ENCODE peak calls at places on chromosomes 11 and 22, in seven cellular contexts. I is GM13977, V is dorsolateral prefrontal cortex, B is OCI-LY7, U is fibroblast of the aortic adventitia, A is fibroblast of lung, J is neural crest cell. Z is an unnamed sample.
A peak's percentile ranks its signal among the peaks of the same experiment; 100 is the strongest.

GRCh38 chr11:61010466-61011238 is 39.2 kb downstream of the CD6 start:
- DNase-seq in B (no peak), V (no peak), A (no peak), I (no peak), U (no peak), J (no peak), Z (no peak)

GRCh38 chr22:37496651-37497599 is 10.7 kb upstream of the MFNG start:
- DNase-seq in B (no peak), V (no peak), I (no peak), A (peak; percentile 98), U (peak; percentile 86), J (no peak), Z (no peak)

GRCh38 chr11:72326151-72326842 is 82.3 kb upstream of the PHOX2A start:
- DNase-seq in J (no peak), I (no peak), B (no peak), U (peak; percentile 46), V (no peak), A (peak; percentile 80), Z (no peak)

GRCh38 chr11:70281114-70281729 is 10.7 kb downstream of the PPFIA1 start:
- DNase-seq in V (no peak), J (no peak), U (peak; percentile 79), A (peak; percentile 76), B (no peak), I (no peak), Z (no peak)

GRCh38 chr22:26672590-26673468 is 15.4 kb downstream of the MIAT start:
- DNase-seq in I (peak; percentile 79), B (peak; percentile 99), J (peak; percentile 84), A (peak; percentile 97), V (peak; percentile 83), U (peak; percentile 96), Z (peak; percentile 97)

GRCh38 chr11:107116358-107116757 is 98.1 kb upstream of the GUCY1A2 start:
- DNase-seq in I (no peak), J (no peak), A (peak; percentile 83), V (no peak), U (peak; percentile 1), B (no peak), Z (no peak)

GRCh38 chr11:47488674-47489394 is 39.9 kb upstream of the RAPSN start:
- DNase-seq in J (no peak), U (no peak), A (no peak), B (no peak), I (no peak), V (no peak), Z (no peak)

GRCh38 chr11:132549001-132549400 is 983.3 kb downstream of the OPCML start:
- DNase-seq in I (no peak), A (peak; percentile 60), V (no peak), B (no peak), J (no peak), U (no peak), Z (no peak)

GRCh38 chr11:76269247-76269646 is 62.9 kb upstream of the WNT11 start:
- DNase-seq in B (no peak), I (no peak), J (no peak), A (no peak), V (no peak), U (no peak), Z (no peak)

GRCh38 chr11:66068154-66068821 is 1.8 kb upstream of the PACS1 start:
- DNase-seq in J (peak; percentile 82), B (peak; percentile 74), U (peak; percentile 73), V (no peak), I (peak; percentile 67), A (peak; percentile 59), Z (no peak)

GRCh38 chr11:65859812-65860277 is 388 bp upstream of the MUS81 start:
- DNase-seq in J (no peak), U (no peak), V (no peak), I (no peak), A (no peak), B (no peak), Z (no peak)

GRCh38 chr11:128523616-128524015 is 63.7 kb downstream of the ETS1 start:
- DNase-seq in J (no peak), A (peak; percentile 85), B (no peak), V (no peak), I (no peak), U (peak; percentile 68), Z (no peak)

GRCh38 chr11:44852159-44852707 is 98.5 kb downstream of the TP53I11 start:
- DNase-seq in U (no peak), J (no peak), I (no peak), V (no peak), B (no peak), A (no peak), Z (no peak)

GRCh38 chr11:113736323-113736722 is 30.2 kb upstream of the TMPRSS5 start:
- DNase-seq in I (no peak), B (no peak), U (peak; percentile 8), V (no peak), A (peak; percentile 16), J (no peak), Z (no peak)

GRCh38 chr22:20979243-20979809 is 2.8 kb upstream of the LZTR1 start:
- DNase-seq in B (no peak), J (peak; percentile 50), U (peak; percentile 49), V (no peak), A (peak; percentile 84), I (peak; percentile 73), Z (no peak)

GRCh38 chr11:124799384-124800225 is 601 bp downstream of the MSANTD2 start:
- DNase-seq in J (peak; percentile 34), B (peak; percentile 62), V (peak; percentile 50), A (peak; percentile 25), U (no peak), I (peak; percentile 71), Z (no peak)

GRCh38 chr11:73467505-73467904 is 91.3 kb downstream of the RELT start:
- DNase-seq in V (no peak), I (no peak), U (no peak), A (no peak), J (no peak), B (no peak), Z (no peak)

GRCh38 chr11:119415966-119416365 is 7.0 kb downstream of the THY1 start:
- DNase-seq in A (no peak), B (no peak), J (no peak), V (no peak), U (no peak), I (no peak), Z (no peak)

GRCh38 chr11:119415517-119415916 is 7.5 kb downstream of the THY1 start:
- DNase-seq in J (no peak), B (no peak), U (no peak), I (no peak), A (no peak), V (no peak), Z (no peak)

GRCh38 chr11:119417726-119418540 is 5.0 kb downstream of the THY1 start:
- DNase-seq in U (peak; percentile 92), A (peak; percentile 99), I (peak; percentile 6), J (no peak), V (peak; percentile 68), B (no peak), Z (no peak)

GRCh38 chr11:119418759-119419158 is 4.2 kb downstream of the THY1 start:
- DNase-seq in J (no peak), B (no peak), U (no peak), I (peak; percentile 4), A (no peak), V (no peak), Z (no peak)

DNA sequence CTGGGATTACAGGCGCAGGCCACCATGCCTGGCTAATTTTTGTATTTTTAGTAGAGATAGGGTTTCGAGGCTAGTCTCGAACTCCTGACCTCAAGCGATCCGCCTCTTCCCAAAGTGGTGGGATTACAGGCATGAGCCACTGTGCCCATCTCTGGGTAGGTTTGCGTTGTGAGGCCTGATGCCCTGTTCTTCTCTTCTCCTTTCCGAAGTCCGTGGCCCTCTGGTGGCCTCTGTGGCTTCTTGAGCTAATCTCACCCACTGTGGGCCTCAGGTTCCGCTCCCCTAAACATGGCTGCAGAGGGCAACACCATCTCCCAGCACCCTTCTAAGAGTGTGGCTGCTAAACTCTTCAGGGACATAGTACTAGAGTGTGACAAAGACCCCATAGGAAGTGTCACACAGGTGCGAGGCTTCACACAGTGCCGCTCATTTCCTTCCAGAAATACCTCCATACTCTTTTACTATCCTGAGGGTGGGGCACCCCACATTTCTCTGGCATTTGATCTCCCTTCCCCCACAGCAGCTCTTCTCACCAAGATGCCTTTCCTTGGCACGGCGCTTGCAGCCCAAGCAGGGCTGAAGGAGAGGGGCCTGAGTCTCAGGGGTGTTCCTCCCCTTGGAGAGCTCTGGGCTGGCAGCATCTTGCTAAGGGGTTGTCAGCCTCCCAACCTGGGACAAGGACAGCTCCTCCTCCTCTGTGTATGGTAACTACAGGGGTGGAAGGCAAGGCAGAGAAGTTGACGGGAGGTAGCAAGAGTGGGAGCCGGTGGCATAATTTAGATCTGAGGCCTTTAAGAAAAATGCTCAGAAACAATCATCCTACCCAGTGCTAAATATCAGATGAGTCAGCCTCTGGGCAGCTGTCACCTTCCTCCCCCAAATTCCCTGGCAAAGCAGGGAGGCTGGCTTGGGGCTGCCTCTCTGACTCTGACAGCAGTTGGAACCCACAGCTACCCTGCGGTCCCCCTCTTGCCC is 6.1 kb downstream of the THY1 start:
- DNase-seq in I (no peak), J (no peak), B (no peak), A (peak; percentile 81), U (peak; percentile 75), V (no peak), Z (no peak)
- TF ChIP-seq CTCF in I (no peak), J (no peak), B (no peak), A (no peak), U (no peak), V (no peak), Z (no peak)

DNA sequence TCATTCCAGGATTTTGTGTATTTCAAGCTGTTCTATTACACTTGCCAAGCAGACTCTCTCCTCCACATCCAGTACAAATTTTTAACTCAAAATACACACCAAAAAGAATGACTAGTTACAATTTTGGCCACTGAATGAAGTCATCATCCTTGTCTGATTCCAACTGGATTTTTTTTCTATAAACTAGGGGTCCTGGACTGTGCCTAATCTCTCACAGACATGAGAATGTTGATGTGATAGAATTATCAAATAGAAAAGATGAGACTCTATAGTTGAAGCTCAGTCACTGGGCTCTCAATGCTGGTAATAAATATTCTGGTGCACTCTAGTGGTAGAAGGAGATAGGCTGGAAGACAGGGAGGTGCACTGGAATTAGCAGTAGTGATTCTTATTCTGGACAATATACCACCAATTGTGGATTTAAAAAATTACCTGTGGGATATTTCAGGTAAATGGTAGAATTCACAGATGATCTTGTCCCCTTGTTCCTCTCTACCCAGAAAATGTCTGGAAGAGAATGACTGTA is 85.7 kb downstream of the FANCF start:
- DNase-seq in A (peak; percentile 43), V (no peak), U (peak; percentile 17), B (peak; percentile 1), J (no peak), I (peak; percentile 4), Z (no peak)
- TF ChIP-seq CTCF in A (peak; percentile 65), V (peak; percentile 45), U (peak; percentile 50), B (peak; percentile 50), J (peak; percentile 79), I (peak; percentile 44), Z (no peak)

DNA sequence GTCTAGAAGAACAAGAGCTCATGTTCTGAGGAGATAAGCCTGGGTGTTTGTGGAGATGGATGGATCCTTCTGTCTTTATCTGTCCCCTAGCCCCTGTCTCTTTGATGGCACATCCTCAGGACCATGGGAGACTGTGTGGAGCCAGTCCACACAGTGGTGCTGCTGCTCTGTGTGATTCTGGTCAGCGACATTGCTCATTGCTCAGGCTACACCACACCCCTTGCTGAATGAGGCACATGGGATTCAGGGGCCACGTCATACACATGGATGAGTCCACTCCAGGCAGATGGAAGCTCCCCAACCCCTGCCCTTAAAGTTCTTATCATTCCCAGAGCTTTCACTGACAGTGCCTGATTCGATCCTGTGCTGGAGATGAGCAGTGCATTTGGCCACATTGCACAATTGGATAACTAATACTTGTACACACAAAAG is 222.2 kb downstream of the NAV2 start:
- DNase-seq in I (no peak), B (no peak), J (no peak), U (peak; percentile 78), V (no peak), A (peak; percentile 88), Z (peak; percentile 55)
- TF ChIP-seq CTCF in I (no peak), B (no peak), J (no peak), U (no peak), V (no peak), A (no peak), Z (no peak)

GRCh38 chr11:108734956-108735559 is 70.2 kb downstream of the DDX10 start:
- DNase-seq in B (peak; percentile 53), V (no peak), I (peak; percentile 12), U (no peak), J (no peak), A (no peak), Z (no peak)
- TF ChIP-seq CTCF in B (peak; percentile 88), V (peak; percentile 37), I (peak; percentile 59), U (peak; percentile 32), J (peak; percentile 69), A (peak; percentile 15), Z (no peak)

Z was measured in vagina.